ENCODE peak calls at places on chromosomes 16 and 17, in nine cellular contexts. M is SJCRH30; F is body of pancreas; O is heart right ventricle; T is CD8-positive, alpha-beta memory T cell; V is PC-3; D is GM23338; B is stomach; N is A549. U is an unnamed sample.

GRCh38 chr17:57534863-57535651 is 210.0 kb downstream of the CCDC182 start:
- DNase-seq in B (no peak), T (no peak), N (peak; percentile 33), O (no peak), V (no peak), D (no peak), M (peak; percentile 67), F (peak; percentile 14), U (no peak)

GRCh38 chr17:74024871-74025531 is 178.5 kb upstream of the RPL38 start:
- DNase-seq in M (peak; percentile 79), D (peak; percentile 30), O (no peak), T (no peak), B (no peak), N (no peak), V (no peak), F (no peak), U (no peak)

GRCh38 chr16:27048316-27048715 is 18.4 kb upstream of the C16orf82 start:
- DNase-seq in T (no peak), V (no peak), D (no peak), M (no peak), O (no peak), B (no peak), N (no peak), F (no peak), U (no peak)

GRCh38 chr16:48347980-48348379 is 37.2 kb downstream of the SIAH1 start:
- DNase-seq in M (no peak), V (no peak), D (no peak), F (no peak), T (no peak), B (no peak), N (no peak), O (no peak), U (no peak)

GRCh38 chr17:35865412-35866355 is 3.0 kb downstream of the HEATR9 start:
- DNase-seq in B (no peak), V (peak; percentile 57), F (no peak), N (no peak), M (no peak), T (no peak), O (no peak), D (no peak), U (no peak)

GRCh38 chr16:85898521-85899442 is at the start of gene IRF8:
- DNase-seq in T (peak; percentile 58), M (no peak), B (peak; percentile 76), N (peak; percentile 34), V (no peak), F (peak; percentile 64), O (peak; percentile 73), D (peak; percentile 80), U (no peak)

GRCh38 chr17:42979511-42980273 is at the start of gene PTGES3L:
- DNase-seq in M (peak; percentile 88), N (peak; percentile 48), B (no peak), F (peak; percentile 50), V (peak; percentile 27), O (peak; percentile 67), D (peak; percentile 84), T (peak; percentile 6), U (no peak)

GRCh38 chr17:57407287-57408063 is 151.2 kb downstream of the MSI2 start:
- DNase-seq in O (no peak), T (no peak), D (peak; percentile 39), F (peak; percentile 8), M (no peak), N (no peak), V (peak; percentile 96), B (peak; percentile 29), U (no peak)

GRCh38 chr17:43769859-43770258 is 8.9 kb downstream of the DUSP3 start:
- DNase-seq in F (no peak), N (no peak), B (no peak), V (no peak), O (no peak), M (no peak), D (no peak), T (no peak), U (no peak)

GRCh38 chr17:65463242-65463641 is 98.2 kb downstream of the AXIN2 start:
- DNase-seq in N (no peak), T (no peak), B (peak; percentile 26), O (peak; percentile 50), V (no peak), D (no peak), F (peak; percentile 59), M (no peak), U (no peak)

GRCh38 chr16:56972403-56972802 is 10.7 kb downstream of the CETP start:
- DNase-seq in O (no peak), B (no peak), D (no peak), N (no peak), T (no peak), V (no peak), M (no peak), F (no peak), U (no peak)

GRCh38 chr17:82648761-82649474 is 674 bp upstream of the WDR45B start:
- DNase-seq in N (peak; percentile 38), F (peak; percentile 51), O (peak; percentile 66), T (peak; percentile 53), B (peak; percentile 43), M (peak; percentile 73), D (peak; percentile 57), V (peak; percentile 18), U (peak; percentile 67)

GRCh38 chr16:58031016-58031800 is 5.7 kb downstream of the MMP15 start:
- DNase-seq in F (no peak), B (peak; percentile 49), M (no peak), V (no peak), N (no peak), O (no peak), D (no peak), T (no peak), U (no peak)

GRCh38 chr16:58034128-58034685 is 8.7 kb downstream of the MMP15 start:
- DNase-seq in V (no peak), B (no peak), T (no peak), O (no peak), M (no peak), D (no peak), F (no peak), N (no peak), U (no peak)

GRCh38 chr16:58030136-58030840 is 4.7 kb downstream of the MMP15 start:
- DNase-seq in O (no peak), D (no peak), T (no peak), N (no peak), F (no peak), V (no peak), B (no peak), M (no peak), U (no peak)

GRCh38 chr16:58034786-58035185 is 9.2 kb downstream of the MMP15 start:
- DNase-seq in V (no peak), F (no peak), B (no peak), D (no peak), N (no peak), O (no peak), T (no peak), M (no peak), U (no peak)

GRCh38 chr16:58032710-58033293 is 7.2 kb downstream of the MMP15 start:
- DNase-seq in M (no peak), V (no peak), F (peak; percentile 78), O (peak; percentile 75), T (no peak), D (no peak), B (peak; percentile 89), N (no peak), U (no peak)
- H3K27ac ChIP-seq in M (no peak overlapping the region), V (no peak overlapping the region), F (peak overlapping the region; percentile 65), O (no peak overlapping the region), T (no peak overlapping the region), D (no peak overlapping the region), B (peak overlapping the region; percentile 81), N (no peak overlapping the region), U (no peak overlapping the region)

GRCh38 chr17:12620200-12620720 is 45.4 kb upstream of the MYOCD start:
- DNase-seq in D (no peak), B (no peak), V (no peak), N (peak; percentile 46), M (no peak), T (no peak), F (no peak), O (no peak), U (no peak)
- H3K27ac ChIP-seq in D (peak overlapping the region; percentile 29), B (no peak overlapping the region), V (no peak overlapping the region), N (peak overlapping the region; percentile 65), M (no peak overlapping the region), T (no peak overlapping the region), F (no peak overlapping the region), O (no peak overlapping the region), U (no peak overlapping the region)

GRCh38 chr17:46889519-46889918 is 33.4 kb upstream of the GOSR2 start:
- DNase-seq in M (no peak), V (no peak), N (no peak), B (no peak), F (no peak), T (no peak), O (no peak), D (no peak), U (no peak)
- H3K27ac ChIP-seq in M (no peak overlapping the region), V (no peak overlapping the region), N (no peak overlapping the region), B (no peak overlapping the region), F (no peak overlapping the region), T (no peak overlapping the region), O (no peak overlapping the region), D (no peak overlapping the region), U (no peak overlapping the region)

GRCh38 chr17:7218166-7218565 is 1.5 kb downstream of the DLG4 start:
- DNase-seq in O (no peak), T (no peak), D (no peak), M (no peak), B (no peak), F (no peak), N (no peak), V (no peak), U (no peak)
- H3K27ac ChIP-seq in O (no peak overlapping the region), T (peak overlapping the region; percentile 13), D (no peak overlapping the region), M (no peak overlapping the region), B (peak overlapping the region; percentile 96), F (no peak overlapping the region), N (peak overlapping the region; percentile 98), V (no peak overlapping the region), U (no peak overlapping the region)

GRCh38 chr16:73129455-73129854 is 81.5 kb upstream of the ZFHX3 start:
- DNase-seq in M (no peak), O (no peak), T (no peak), B (no peak), V (no peak), F (no peak), N (no peak), D (no peak), U (no peak)

GRCh38 chr16:73124665-73125064 is 76.7 kb upstream of the ZFHX3 start:
- DNase-seq in V (no peak), M (no peak), T (no peak), N (no peak), O (no peak), F (peak; percentile 30), D (no peak), B (no peak), U (no peak)

GRCh38 chr16:73124097-73124652 is 76.2 kb upstream of the ZFHX3 start:
- DNase-seq in D (no peak), T (no peak), B (no peak), O (no peak), N (no peak), M (peak; percentile 3), V (no peak), F (no peak), U (no peak)

GRCh38 chr16:73125860-73126259 is 77.9 kb upstream of the ZFHX3 start:
- DNase-seq in V (peak; percentile 13), F (peak; percentile 34), B (no peak), O (no peak), T (no peak), D (no peak), N (no peak), M (no peak), U (no peak)

GRCh38 chr16:73126453-73126853 is 78.5 kb upstream of the ZFHX3 start:
- DNase-seq in D (no peak), B (no peak), M (no peak), T (no peak), F (peak; percentile 76), V (no peak), N (peak; percentile 19), O (peak; percentile 6), U (no peak)
- H3K27ac ChIP-seq in D (no peak overlapping the region), B (no peak overlapping the region), M (no peak overlapping the region), T (no peak overlapping the region), F (no peak overlapping the region), V (no peak overlapping the region), N (peak overlapping the region; percentile 24), O (no peak overlapping the region), U (no peak overlapping the region)

GRCh38 chr17:31532161-31532515 is 140.7 kb downstream of the RAB11FIP4 start:
- DNase-seq in T (no peak), B (no peak), F (no peak), M (no peak), V (no peak), O (no peak), D (no peak), N (no peak), U (no peak)
- H3K27ac ChIP-seq in T (no peak overlapping the region), B (no peak overlapping the region), F (no peak overlapping the region), M (no peak overlapping the region), V (no peak overlapping the region), O (no peak overlapping the region), D (no peak overlapping the region), N (no peak overlapping the region), U (no peak overlapping the region)

U was measured in substantia nigra.